ENCODE peak calls at places on chromosomes 11 and 22, in nine cellular contexts. P is GM12864; S is GM04503; V is activated effector memory CD4-positive, alpha-beta T cell treated with Interleukin-2 at 50 U/mL for 16 hours; L is pulmonary artery endothelial cell; T is NCI-H1930; M is anterior cingulate cortex; K is brain microvascular endothelial cell; Q is stimulated activated CD8-positive, alpha-beta memory T cell treated with anti-CD3 and anti-CD28 coated beads, Interleukin-15, amount 100 ng/mL, for 4 hours. U is an unnamed sample.

GRCh38 chr11:90493379-90493778 is 270.5 kb upstream of the CHORDC1 start:
- DNase-seq in P (no peak), S (no peak), V (no peak), L (no peak), T (no peak), M (no peak), K (no peak), Q (no peak), U (no peak)

GRCh38 chr11:26830218-26830617 is 108.4 kb upstream of the SLC5A12 start:
- DNase-seq in P (no peak), S (no peak), V (no peak), L (no peak), T (no peak), M (no peak), K (no peak), Q (no peak), U (no peak)

GRCh38 chr22:49934144-49934890 is 15.9 kb downstream of the CRELD2 start:
- DNase-seq in P (no peak), S (no peak), V (no peak), L (no peak), T (no peak), M (peak; percentile 65), K (no peak), Q (no peak), U (no peak)

GRCh38 chr22:20630873-20631617 is 123.6 kb downstream of the MED15 start:
- DNase-seq in P (no peak), S (no peak), V (no peak), L (no peak), T (no peak), M (no peak), K (no peak), Q (no peak), U (no peak)

GRCh38 chr11:1391165-1392010 is 1.7 kb downstream of the BRSK2 start:
- DNase-seq in P (no peak), S (no peak), V (no peak), L (no peak), T (no peak), M (no peak), K (no peak), Q (no peak), U (no peak)

GRCh38 chr22:40491990-40492631 is 121.7 kb downstream of the SGSM3 start:
- DNase-seq in P (peak; percentile 91), S (peak; percentile 60), V (no peak), L (no peak), T (no peak), M (no peak), K (peak; percentile 23), Q (no peak), U (peak; percentile 28)

GRCh38 chr22:28029201-28029948 is 110.3 kb upstream of the PITPNB start:
- DNase-seq in P (no peak), S (no peak), V (no peak), L (peak; percentile 98), T (peak; percentile 50), M (no peak), K (peak; percentile 27), Q (no peak), U (no peak)

GRCh38 chr11:123430736-123431356 is 777 bp downstream of the GRAMD1B start:
- DNase-seq in P (no peak), S (no peak), V (peak; percentile 59), L (no peak), T (no peak), M (no peak), K (peak; percentile 24), Q (peak; percentile 13), U (no peak)

GRCh38 chr22:18091916-18092526 is 14.2 kb downstream of the PEX26 start:
- DNase-seq in P (no peak), S (no peak), V (peak; percentile 47), L (peak; percentile 67), T (no peak), M (peak; percentile 24), K (no peak), Q (no peak), U (no peak)

GRCh38 chr11:18394928-18395734 is 768 bp downstream of the LDHA start:
- DNase-seq in P (no peak), S (no peak), V (peak; percentile 11), L (no peak), T (no peak), M (peak; percentile 53), K (peak; percentile 7), Q (peak; percentile 11), U (no peak)

GRCh38 chr11:4025957-4026324 is 68.7 kb upstream of the RRM1 start:
- DNase-seq in P (no peak), S (no peak), V (no peak), L (peak; percentile 45), T (no peak), M (no peak), K (no peak), Q (no peak), U (no peak)

GRCh38 chr11:126776125-126776524 is 224.4 kb downstream of the KIRREL3 start:
- DNase-seq in P (no peak), S (no peak), V (no peak), L (no peak), T (no peak), M (no peak), K (no peak), Q (no peak), U (no peak)

GRCh38 chr11:80872116-80872728 is 1431.4 kb upstream of the TENM4 start:
- DNase-seq in P (no peak), S (no peak), V (no peak), L (no peak), T (no peak), M (no peak), K (no peak), Q (no peak), U (no peak)

GRCh38 chr11:47494996-47495855 is 46.3 kb upstream of the RAPSN start:
- DNase-seq in P (no peak), S (peak; percentile 47), V (no peak), L (no peak), T (no peak), M (no peak), K (no peak), Q (no peak), U (no peak)

GRCh38 chr22:24338701-24339451 is 68.2 kb downstream of the SPECC1L start:
- DNase-seq in P (no peak), S (no peak), V (no peak), L (no peak), T (no peak), M (no peak), K (peak; percentile 48), Q (no peak), U (no peak)

U was measured in cerebellar nuclear complex.